ENCODE peak calls at places on chromosome 4, in five cellular contexts. T is uterus; F is CD8-positive, alpha-beta T cell; L is fibroblast of lung; W is testis. A is an unnamed sample.

GRCh38 chr4:185914583-185915199 is 102.7 kb upstream of the SORBS2 start:
- DNase-seq in T (no peak), W (no peak), F (no peak), L (peak; percentile 81), A (no peak)

GRCh38 chr4:150164055-150164454 is 85.8 kb downstream of the DCLK2 start:
- DNase-seq in F (no peak), L (no peak), W (no peak), T (no peak), A (no peak)

GRCh38 chr4:82043809-82044137 is 330.0 kb downstream of the HNRNPD start:
- DNase-seq in T (no peak), L (no peak), F (no peak), W (no peak), A (no peak)

GRCh38 chr4:77586953-77587383 is 18.7 kb upstream of the CXCL13 start:
- DNase-seq in L (no peak), W (no peak), T (no peak), F (no peak), A (peak; percentile 100)

GRCh38 chr4:83964996-83965541 is 429.2 kb downstream of the GPAT3 start:
- DNase-seq in F (no peak), L (no peak), W (no peak), T (no peak), A (peak; percentile 20)

GRCh38 chr4:23887989-23888388 is 1.9 kb downstream of the PPARGC1A start:
- DNase-seq in L (no peak), T (no peak), F (no peak), W (peak; percentile 40), A (no peak)

GRCh38 chr4:42627887-42628646 is 28.8 kb downstream of the ATP8A1 start:
- DNase-seq in L (no peak), T (peak; percentile 45), F (peak; percentile 30), W (peak; percentile 67), A (no peak)

GRCh38 chr4:173520921-173521473 is 9.0 kb downstream of the HAND2 start:
- DNase-seq in F (no peak), L (no peak), T (no peak), W (no peak), A (no peak)

GRCh38 chr4:113646456-113646809 is 115.1 kb downstream of the CAMK2D start:
- DNase-seq in F (no peak), L (peak; percentile 39), T (no peak), W (no peak), A (peak; percentile 71)

GRCh38 chr4:151641983-151642382 is 118.8 kb downstream of the GATB start:
- DNase-seq in T (no peak), F (no peak), W (no peak), L (no peak), A (no peak)

GRCh38 chr4:19329631-19330030 is 922.1 kb upstream of the SLIT2 start:
- DNase-seq in T (no peak), F (no peak), L (no peak), W (no peak), A (peak; percentile 28)

GRCh38 chr4:55396305-55397023 is 707 bp downstream of the TMEM165 start:
- DNase-seq in L (peak; percentile 79), F (peak; percentile 8), W (peak; percentile 52), T (peak; percentile 56), A (peak; percentile 64)

GRCh38 chr4:168699224-168699878 is 202.5 kb downstream of the PALLD start:
- DNase-seq in F (no peak), T (no peak), W (no peak), L (no peak), A (no peak)

GRCh38 chr4:142406051-142406549 is 440.0 kb downstream of the INPP4B start:
- DNase-seq in T (no peak), F (no peak), W (no peak), L (peak; percentile 18), A (peak; percentile 77)
- H3K4me3 ChIP-seq in T (no peak overlapping the region), F (peak overlapping the region; percentile 72), W (no peak overlapping the region), L (no peak overlapping the region), A (peak overlapping the region; percentile 46)

DNA sequence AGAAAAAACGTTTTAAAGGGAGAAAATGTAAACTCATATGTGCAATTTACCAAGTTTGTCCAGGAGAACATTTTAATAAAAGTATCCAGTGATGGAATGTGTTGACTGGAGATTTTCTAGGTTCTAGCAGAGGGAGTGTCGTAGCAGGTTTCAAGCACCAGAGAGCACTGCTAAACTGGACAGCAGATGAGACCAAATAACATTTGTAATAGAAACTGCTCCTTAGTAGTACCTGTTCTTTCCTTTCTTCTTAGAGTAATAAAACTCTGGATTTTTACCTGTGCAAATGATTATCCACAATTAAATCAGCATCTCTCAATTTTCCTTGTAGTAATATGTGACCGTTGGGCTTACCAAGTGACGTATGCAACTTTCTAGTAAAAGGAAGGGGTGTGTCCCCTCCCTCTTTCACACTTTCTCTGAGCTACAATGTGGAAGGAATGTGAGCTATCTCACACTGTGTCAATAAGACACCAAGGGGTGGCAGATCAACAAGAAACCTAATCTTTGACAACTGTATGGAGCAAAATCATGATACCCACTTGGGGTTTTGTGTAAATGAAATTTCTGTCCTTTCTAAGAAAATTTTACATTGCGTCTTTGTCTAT is 9.5 kb downstream of the HPGDS start:
- DNase-seq in L (no peak), T (no peak), F (no peak), W (no peak), A (no peak)
- TF ChIP-seq CTCF in L (no peak), T (no peak), F (no peak), W (no peak), A (peak; percentile 6)

DNA sequence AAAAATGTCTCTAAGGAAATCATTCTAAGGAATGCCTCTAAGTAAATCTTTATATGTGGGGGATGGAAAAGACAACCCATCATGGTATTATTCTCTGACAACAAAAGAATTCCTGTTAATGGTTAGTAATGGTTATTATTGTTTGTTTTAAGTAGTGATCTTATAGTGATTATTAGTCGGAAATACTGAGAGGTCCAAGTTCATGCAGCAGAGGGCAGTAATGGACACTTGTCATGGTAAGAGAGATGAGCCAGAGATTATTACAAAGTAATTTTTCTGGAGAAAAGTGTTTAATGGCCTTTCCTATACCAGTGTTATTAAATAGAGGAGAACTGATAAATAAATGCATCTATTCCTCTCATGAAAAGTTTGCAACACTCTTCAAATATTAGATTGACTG is 8.1 kb upstream of the DKK2 start:
- DNase-seq in W (peak; percentile 22), L (no peak), F (no peak), T (no peak), A (peak; percentile 17)
- H3K4me3 ChIP-seq in W (no peak overlapping the region), L (no peak overlapping the region), F (no peak overlapping the region), T (no peak overlapping the region), A (no peak overlapping the region)

GRCh38 chr4:38044060-38044459 is 83.9 kb downstream of the PTTG2 start:
- DNase-seq in W (no peak), L (no peak), F (no peak), T (no peak), A (no peak)
- TF ChIP-seq CTCF in W (no peak), L (no peak), F (no peak), T (no peak), A (no peak)

GRCh38 chr4:26023191-26023972 is 109.4 kb downstream of the SMIM20 start:
- DNase-seq in L (no peak), W (no peak), T (no peak), F (no peak), A (no peak)

GRCh38 chr4:26021417-26022345 is 107.7 kb downstream of the SMIM20 start:
- DNase-seq in F (no peak), L (peak; percentile 32), W (no peak), T (no peak), A (no peak)

GRCh38 chr4:26022346-26022891 is 108.4 kb downstream of the SMIM20 start:
- DNase-seq in F (no peak), L (peak; percentile 79), W (peak; percentile 37), T (no peak), A (peak; percentile 89)

GRCh38 chr4:26020896-26021295 is 106.9 kb downstream of the SMIM20 start:
- DNase-seq in T (no peak), F (no peak), W (no peak), L (peak; percentile 44), A (peak; percentile 75)

GRCh38 chr4:26024079-26024478 is 110.1 kb downstream of the SMIM20 start:
- DNase-seq in W (no peak), F (no peak), L (no peak), T (no peak), A (no peak)
- H3K4me3 ChIP-seq in W (no peak overlapping the region), F (no peak overlapping the region), L (no peak overlapping the region), T (no peak overlapping the region), A (no peak overlapping the region)

GRCh38 chr4:39062094-39062493 is at the start of gene KLHL5:
- DNase-seq in W (no peak), F (no peak), T (no peak), L (no peak), A (no peak)
- TF ChIP-seq CTCF in W (no peak), F (no peak), T (no peak), L (no peak), A (no peak)

GRCh38 chr4:76253511-76253910 is 2.0 kb downstream of the FAM47E start:
- DNase-seq in F (no peak), L (no peak), W (no peak), T (no peak), A (no peak)

GRCh38 chr4:76246852-76247251 is 4.7 kb upstream of the FAM47E start:
- DNase-seq in T (no peak), F (no peak), W (no peak), L (no peak), A (no peak)

GRCh38 chr4:76251448-76252270 is at the start of gene FAM47E:
- DNase-seq in L (peak; percentile 15), F (peak; percentile 8), W (peak; percentile 90), T (peak; percentile 41), A (peak; percentile 22)

GRCh38 chr4:76252271-76252653 is 741 bp downstream of the FAM47E start:
- DNase-seq in W (no peak), T (no peak), L (no peak), F (no peak), A (no peak)

DNA sequence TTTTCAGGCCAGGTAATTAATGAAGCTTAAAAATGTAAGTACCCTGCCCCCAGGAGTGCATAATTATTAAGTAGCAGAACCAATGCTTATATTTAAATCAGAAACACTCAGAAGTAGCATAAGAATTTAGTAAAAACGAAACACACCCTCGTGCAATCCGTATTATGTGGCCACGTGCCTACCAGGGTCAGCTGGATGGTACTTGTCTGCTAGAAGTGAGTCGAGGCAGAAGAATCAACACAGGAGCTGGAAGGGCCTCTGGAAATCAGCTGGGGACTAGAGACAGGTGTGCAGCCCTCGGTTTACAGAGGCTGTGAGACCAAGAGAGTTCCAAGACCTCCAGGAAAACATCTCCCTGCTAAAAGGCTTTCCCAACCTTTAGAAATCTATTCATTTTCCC is 559 bp upstream of the FAM47E start:
- DNase-seq in T (no peak), L (peak; percentile 4), W (no peak), F (no peak), A (no peak)
- H3K4me3 ChIP-seq in T (peak overlapping the region; percentile 15), L (peak overlapping the region; percentile 60), W (peak overlapping the region; percentile 62), F (peak overlapping the region; percentile 57), A (peak overlapping the region; percentile 48)

A was measured in bronchial epithelial cell.